ENCODE peak calls at places on chromosomes 1 and 21, in five cellular contexts. One of them, this sample, is unnamed.

GRCh38 chr21:42316891-42317290 is 1.7 kb upstream of the TFF3 start:
- DNase-seq in mesendoderm: no peak
- DNase-seq in stimulated activated CD4-positive, alpha-beta T cell treated with anti-CD3 and anti-CD28 coated beads, Interleukin-15, amount 100 ng/mL, for 1 hour: no peak
- DNase-seq in HFF-Myc: no peak
- DNase-seq in GM12865: no peak
- DNase-seq in this sample: no peak

GRCh38 chr1:237416924-237417655 is 375.1 kb downstream of the RYR2 start:
- DNase-seq in mesendoderm: no peak
- DNase-seq in stimulated activated CD4-positive, alpha-beta T cell treated with anti-CD3 and anti-CD28 coated beads, Interleukin-15, amount 100 ng/mL, for 1 hour: no peak
- DNase-seq in HFF-Myc: no peak
- DNase-seq in GM12865: no peak
- DNase-seq in this sample: no peak

GRCh38 chr1:88035578-88035977 is 648.5 kb upstream of the PKN2 start:
- DNase-seq in mesendoderm: no peak
- DNase-seq in stimulated activated CD4-positive, alpha-beta T cell treated with anti-CD3 and anti-CD28 coated beads, Interleukin-15, amount 100 ng/mL, for 1 hour: no peak
- DNase-seq in HFF-Myc: peak; percentile 6
- DNase-seq in GM12865: no peak
- DNase-seq in this sample: no peak

GRCh38 chr1:245604979-245605378 is 450.2 kb downstream of the KIF26B start:
- DNase-seq in mesendoderm: no peak
- DNase-seq in stimulated activated CD4-positive, alpha-beta T cell treated with anti-CD3 and anti-CD28 coated beads, Interleukin-15, amount 100 ng/mL, for 1 hour: no peak
- DNase-seq in HFF-Myc: no peak
- DNase-seq in GM12865: no peak
- DNase-seq in this sample: no peak

GRCh38 chr21:25934771-25935224 is 200.0 kb downstream of the GABPA start:
- DNase-seq in mesendoderm: peak; percentile 53
- DNase-seq in stimulated activated CD4-positive, alpha-beta T cell treated with anti-CD3 and anti-CD28 coated beads, Interleukin-15, amount 100 ng/mL, for 1 hour: no peak
- DNase-seq in HFF-Myc: peak; percentile 72
- DNase-seq in GM12865: peak; percentile 69
- DNase-seq in this sample: peak; percentile 60

GRCh38 chr1:91499904-91500755 is 521 bp upstream of the CDC7 start:
- DNase-seq in mesendoderm: peak; percentile 10
- DNase-seq in stimulated activated CD4-positive, alpha-beta T cell treated with anti-CD3 and anti-CD28 coated beads, Interleukin-15, amount 100 ng/mL, for 1 hour: no peak
- DNase-seq in HFF-Myc: no peak
- DNase-seq in GM12865: no peak
- DNase-seq in this sample: no peak

GRCh38 chr21:41228006-41228370 is 60.0 kb downstream of the BACE2 start:
- DNase-seq in mesendoderm: no peak
- DNase-seq in stimulated activated CD4-positive, alpha-beta T cell treated with anti-CD3 and anti-CD28 coated beads, Interleukin-15, amount 100 ng/mL, for 1 hour: no peak
- DNase-seq in HFF-Myc: no peak
- DNase-seq in GM12865: no peak
- DNase-seq in this sample: no peak

GRCh38 chr1:237091691-237092090 is 49.7 kb downstream of the RYR2 start:
- DNase-seq in mesendoderm: no peak
- DNase-seq in stimulated activated CD4-positive, alpha-beta T cell treated with anti-CD3 and anti-CD28 coated beads, Interleukin-15, amount 100 ng/mL, for 1 hour: no peak
- DNase-seq in HFF-Myc: no peak
- DNase-seq in GM12865: no peak
- DNase-seq in this sample: no peak

GRCh38 chr1:70503358-70503757 is 92.3 kb downstream of the CTH start:
- DNase-seq in mesendoderm: no peak
- DNase-seq in stimulated activated CD4-positive, alpha-beta T cell treated with anti-CD3 and anti-CD28 coated beads, Interleukin-15, amount 100 ng/mL, for 1 hour: no peak
- DNase-seq in HFF-Myc: peak; percentile 16
- DNase-seq in GM12865: no peak
- DNase-seq in this sample: no peak

GRCh38 chr21:42509239-42509638 is 4.4 kb upstream of the SLC37A1 start:
- DNase-seq in mesendoderm: no peak
- DNase-seq in stimulated activated CD4-positive, alpha-beta T cell treated with anti-CD3 and anti-CD28 coated beads, Interleukin-15, amount 100 ng/mL, for 1 hour: no peak
- DNase-seq in HFF-Myc: no peak
- DNase-seq in GM12865: no peak
- DNase-seq in this sample: no peak

GRCh38 chr1:50471967-50472366 is 48.7 kb upstream of the DMRTA2 start:
- DNase-seq in mesendoderm: peak; percentile 19
- DNase-seq in stimulated activated CD4-positive, alpha-beta T cell treated with anti-CD3 and anti-CD28 coated beads, Interleukin-15, amount 100 ng/mL, for 1 hour: no peak
- DNase-seq in HFF-Myc: no peak
- DNase-seq in GM12865: no peak
- DNase-seq in this sample: no peak

GRCh38 chr1:47944561-47944960 is 52.6 kb downstream of the TRABD2B start:
- DNase-seq in mesendoderm: no peak
- DNase-seq in stimulated activated CD4-positive, alpha-beta T cell treated with anti-CD3 and anti-CD28 coated beads, Interleukin-15, amount 100 ng/mL, for 1 hour: no peak
- DNase-seq in HFF-Myc: no peak
- DNase-seq in GM12865: no peak
- DNase-seq in this sample: no peak

GRCh38 chr21:35198004-35198403 is 148.9 kb upstream of the RUNX1 start:
- DNase-seq in mesendoderm: peak; percentile 68
- DNase-seq in stimulated activated CD4-positive, alpha-beta T cell treated with anti-CD3 and anti-CD28 coated beads, Interleukin-15, amount 100 ng/mL, for 1 hour: no peak
- DNase-seq in HFF-Myc: peak; percentile 79
- DNase-seq in GM12865: no peak
- DNase-seq in this sample: no peak

GRCh38 chr21:43333301-43334062 is 93.4 kb downstream of the SIK1 start:
- DNase-seq in mesendoderm: peak; percentile 89
- DNase-seq in stimulated activated CD4-positive, alpha-beta T cell treated with anti-CD3 and anti-CD28 coated beads, Interleukin-15, amount 100 ng/mL, for 1 hour: no peak
- DNase-seq in HFF-Myc: peak; percentile 52
- DNase-seq in GM12865: no peak
- DNase-seq in this sample: no peak

GRCh38 chr21:40681164-40681859 is 165.6 kb downstream of the DSCAM start:
- DNase-seq in mesendoderm: no peak
- DNase-seq in stimulated activated CD4-positive, alpha-beta T cell treated with anti-CD3 and anti-CD28 coated beads, Interleukin-15, amount 100 ng/mL, for 1 hour: no peak
- DNase-seq in HFF-Myc: no peak
- DNase-seq in GM12865: no peak
- DNase-seq in this sample: no peak

GRCh38 chr1:30515746-30516504 is 207.5 kb downstream of the MATN1 start:
- DNase-seq in mesendoderm: no peak
- DNase-seq in stimulated activated CD4-positive, alpha-beta T cell treated with anti-CD3 and anti-CD28 coated beads, Interleukin-15, amount 100 ng/mL, for 1 hour: no peak
- DNase-seq in HFF-Myc: no peak
- DNase-seq in GM12865: no peak
- DNase-seq in this sample: no peak

GRCh38 chr21:39149882-39150281 is 33.4 kb downstream of the PSMG1 start:
- DNase-seq in mesendoderm: no peak
- DNase-seq in stimulated activated CD4-positive, alpha-beta T cell treated with anti-CD3 and anti-CD28 coated beads, Interleukin-15, amount 100 ng/mL, for 1 hour: no peak
- DNase-seq in HFF-Myc: no peak
- DNase-seq in GM12865: no peak
- DNase-seq in this sample: no peak

GRCh38 chr1:99850458-99850974 is 355 bp downstream of the AGL start:
- DNase-seq in mesendoderm: no peak
- DNase-seq in stimulated activated CD4-positive, alpha-beta T cell treated with anti-CD3 and anti-CD28 coated beads, Interleukin-15, amount 100 ng/mL, for 1 hour: no peak
- DNase-seq in HFF-Myc: no peak
- DNase-seq in GM12865: no peak
- DNase-seq in this sample: no peak

GRCh38 chr21:10272216-10272615 is 249.2 kb upstream of the TPTE start:
- DNase-seq in mesendoderm: peak; percentile 53
- DNase-seq in stimulated activated CD4-positive, alpha-beta T cell treated with anti-CD3 and anti-CD28 coated beads, Interleukin-15, amount 100 ng/mL, for 1 hour: no peak
- DNase-seq in HFF-Myc: peak; percentile 6
- DNase-seq in GM12865: no peak
- DNase-seq in this sample: no peak

GRCh38 chr1:27114522-27114921 is 40.4 kb downstream of the SLC9A1 start:
- DNase-seq in mesendoderm: no peak
- DNase-seq in stimulated activated CD4-positive, alpha-beta T cell treated with anti-CD3 and anti-CD28 coated beads, Interleukin-15, amount 100 ng/mL, for 1 hour: no peak
- DNase-seq in HFF-Myc: no peak
- DNase-seq in GM12865: no peak
- DNase-seq in this sample: no peak

GRCh38 chr1:204637985-204638356 is 47.6 kb downstream of the LRRN2 start:
- DNase-seq in mesendoderm: no peak
- DNase-seq in stimulated activated CD4-positive, alpha-beta T cell treated with anti-CD3 and anti-CD28 coated beads, Interleukin-15, amount 100 ng/mL, for 1 hour: no peak
- DNase-seq in HFF-Myc: no peak
- DNase-seq in GM12865: no peak
- DNase-seq in this sample: no peak

GRCh38 chr1:38013027-38013588 is 574 bp downstream of the UTP11 start:
- DNase-seq in mesendoderm: peak; percentile 74
- DNase-seq in stimulated activated CD4-positive, alpha-beta T cell treated with anti-CD3 and anti-CD28 coated beads, Interleukin-15, amount 100 ng/mL, for 1 hour: no peak
- DNase-seq in HFF-Myc: no peak
- DNase-seq in GM12865: no peak
- DNase-seq in this sample: no peak

GRCh38 chr1:116852910-116853309 is 56.8 kb upstream of the PTGFRN start:
- DNase-seq in mesendoderm: peak; percentile 94
- DNase-seq in stimulated activated CD4-positive, alpha-beta T cell treated with anti-CD3 and anti-CD28 coated beads, Interleukin-15, amount 100 ng/mL, for 1 hour: no peak
- DNase-seq in HFF-Myc: no peak
- DNase-seq in GM12865: no peak
- DNase-seq in this sample: no peak

GRCh38 chr1:203063287-203063686 is 22.5 kb downstream of the MYOG start:
- DNase-seq in mesendoderm: no peak
- DNase-seq in stimulated activated CD4-positive, alpha-beta T cell treated with anti-CD3 and anti-CD28 coated beads, Interleukin-15, amount 100 ng/mL, for 1 hour: no peak
- DNase-seq in HFF-Myc: no peak
- DNase-seq in GM12865: no peak
- DNase-seq in this sample: no peak

GRCh38 chr1:177913762-177914540 is 55.9 kb downstream of the SEC16B start:
- DNase-seq in mesendoderm: peak; percentile 46
- DNase-seq in stimulated activated CD4-positive, alpha-beta T cell treated with anti-CD3 and anti-CD28 coated beads, Interleukin-15, amount 100 ng/mL, for 1 hour: no peak
- DNase-seq in HFF-Myc: no peak
- DNase-seq in GM12865: peak; percentile 41
- DNase-seq in this sample: no peak

GRCh38 chr21:34886554-34887385 is 162.3 kb downstream of the RUNX1 start:
- DNase-seq in mesendoderm: peak; percentile 60
- DNase-seq in stimulated activated CD4-positive, alpha-beta T cell treated with anti-CD3 and anti-CD28 coated beads, Interleukin-15, amount 100 ng/mL, for 1 hour: peak; percentile 15
- DNase-seq in HFF-Myc: no peak
- DNase-seq in GM12865: peak; percentile 39
- DNase-seq in this sample: peak; percentile 71

GRCh38 chr1:173714759-173715537 is at the start of gene KLHL20:
- DNase-seq in mesendoderm: peak; percentile 96
- DNase-seq in stimulated activated CD4-positive, alpha-beta T cell treated with anti-CD3 and anti-CD28 coated beads, Interleukin-15, amount 100 ng/mL, for 1 hour: peak; percentile 61
- DNase-seq in HFF-Myc: peak; percentile 77
- DNase-seq in GM12865: peak; percentile 95
- DNase-seq in this sample: peak; percentile 83

GRCh38 chr1:235113183-235113917 is 15.3 kb downstream of the TOMM20 start:
- DNase-seq in mesendoderm: no peak
- DNase-seq in stimulated activated CD4-positive, alpha-beta T cell treated with anti-CD3 and anti-CD28 coated beads, Interleukin-15, amount 100 ng/mL, for 1 hour: no peak
- DNase-seq in HFF-Myc: no peak
- DNase-seq in GM12865: no peak
- DNase-seq in this sample: no peak

GRCh38 chr21:40269239-40269638 is 402.0 kb downstream of the PCP4 start:
- DNase-seq in mesendoderm: no peak
- DNase-seq in stimulated activated CD4-positive, alpha-beta T cell treated with anti-CD3 and anti-CD28 coated beads, Interleukin-15, amount 100 ng/mL, for 1 hour: no peak
- DNase-seq in HFF-Myc: no peak
- DNase-seq in GM12865: no peak
- DNase-seq in this sample: no peak

GRCh38 chr1:230375795-230376194 is 50.3 kb downstream of the PGBD5 start:
- DNase-seq in mesendoderm: no peak
- DNase-seq in stimulated activated CD4-positive, alpha-beta T cell treated with anti-CD3 and anti-CD28 coated beads, Interleukin-15, amount 100 ng/mL, for 1 hour: no peak
- DNase-seq in HFF-Myc: no peak
- DNase-seq in GM12865: no peak
- DNase-seq in this sample: no peak

This sample was measured in Peyer's patch.